ENCODE peak calls at places on chromosome 18, in ten cellular contexts. V is spleen, M is bronchial epithelial cell, B is mucosa of descending colon, P is colonic mucosa, K is pancreas, U is left lung, J is neural progenitor cell, G is uterus, C is upper lobe of right lung. I is an unnamed sample.
A peak's percentile ranks its signal among the peaks of the same experiment; 100 is the strongest.

GRCh38 chr18:7300971-7301553 is 70.2 kb downstream of the LRRC30 start:
- DNase-seq in V (no peak), M (peak; percentile 82), B (no peak), P (no peak), K (no peak), U (no peak), J (no peak), G (no peak), C (no peak), I (no peak)

GRCh38 chr18:52826994-52827393 is 487.0 kb downstream of the DCC start:
- DNase-seq in V (no peak), M (no peak), B (no peak), P (no peak), K (no peak), U (no peak), J (no peak), G (no peak), C (no peak), I (no peak)

GRCh38 chr18:33264566-33264965 is 176.0 kb downstream of the CCDC178 start:
- DNase-seq in V (no peak), M (peak; percentile 25), B (no peak), P (no peak), K (no peak), U (no peak), J (no peak), G (no peak), C (no peak), I (no peak)

GRCh38 chr18:37456395-37456794 is 109.2 kb downstream of the CELF4 start:
- DNase-seq in V (no peak), M (no peak), B (no peak), P (no peak), K (no peak), U (no peak), J (no peak), G (no peak), C (no peak), I (no peak)

GRCh38 chr18:48979944-48980890 is 29.5 kb upstream of the SMAD7 start:
- DNase-seq in V (no peak), M (no peak), B (peak; percentile 56), P (peak; percentile 36), K (no peak), U (no peak), J (no peak), G (no peak), C (no peak), I (no peak)

GRCh38 chr18:9365406-9365805 is 30.8 kb downstream of the TWSG1 start:
- DNase-seq in V (no peak), M (no peak), B (no peak), P (no peak), K (no peak), U (no peak), J (no peak), G (no peak), C (no peak), I (no peak)

GRCh38 chr18:24248359-24248758 is 109.5 kb downstream of the CABYR start:
- DNase-seq in V (no peak), M (no peak), B (no peak), P (no peak), K (no peak), U (no peak), J (no peak), G (no peak), C (no peak), I (no peak)

GRCh38 chr18:11775436-11775835 is 75.8 kb upstream of the CHMP1B start:
- DNase-seq in V (no peak), M (no peak), B (no peak), P (no peak), K (no peak), U (no peak), J (no peak), G (no peak), C (no peak), I (no peak)

GRCh38 chr18:1917141-1917540 is 654.2 kb downstream of the METTL4 start:
- DNase-seq in V (no peak), M (no peak), B (no peak), P (no peak), K (no peak), U (no peak), J (no peak), G (no peak), C (no peak), I (no peak)

GRCh38 chr18:6976935-6977334 is 140.7 kb downstream of the LAMA1 start:
- DNase-seq in V (no peak), M (no peak), B (no peak), P (no peak), K (no peak), U (no peak), J (no peak), G (no peak), C (no peak), I (no peak)

DNA sequence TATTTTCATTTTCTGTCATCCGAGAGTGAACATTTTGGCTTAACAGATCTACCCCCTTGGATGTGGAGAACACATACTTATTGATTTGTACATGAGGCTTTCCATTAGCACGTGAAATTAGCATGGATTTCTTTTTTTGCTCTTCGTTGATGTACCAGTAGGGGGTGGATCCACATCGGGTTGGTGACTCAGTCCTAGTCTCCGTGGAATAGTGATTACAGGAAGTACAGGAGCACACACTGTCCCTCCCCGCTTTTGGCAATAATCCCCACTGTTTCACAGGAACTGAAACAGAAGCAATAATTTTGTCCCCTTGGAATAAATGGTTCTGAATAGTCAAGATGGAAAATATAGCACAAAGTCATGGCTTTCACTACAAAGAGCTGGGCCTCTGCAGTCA is 229.0 kb downstream of the GALR1 start:
- DNase-seq in V (no peak), M (no peak), B (no peak), P (peak; percentile 29), K (no peak), U (no peak), J (no peak), G (peak; percentile 39), C (no peak), I (no peak)
- TF ChIP-seq CTCF in V (no peak), M (no peak), B (no peak), P (no peak), K (no peak), U (no peak), J (peak; percentile 14), G (no peak), C (peak; percentile 17), I (no peak)

GRCh38 chr18:55433688-55434087 is 154.3 kb downstream of the TCF4 start:
- DNase-seq in V (no peak), M (no peak), B (no peak), P (no peak), K (no peak), U (no peak), J (no peak), G (no peak), C (no peak), I (no peak)

GRCh38 chr18:55435592-55435991 is 152.4 kb downstream of the TCF4 start:
- DNase-seq in V (no peak), M (no peak), B (no peak), P (no peak), K (no peak), U (no peak), J (no peak), G (no peak), C (no peak), I (no peak)

GRCh38 chr18:55433140-55433539 is 154.9 kb downstream of the TCF4 start:
- DNase-seq in V (no peak), M (no peak), B (no peak), P (no peak), K (no peak), U (no peak), J (no peak), G (no peak), C (no peak), I (no peak)

GRCh38 chr18:55430026-55430425 is 158.0 kb downstream of the TCF4 start:
- DNase-seq in V (no peak), M (no peak), B (no peak), P (no peak), K (no peak), U (no peak), J (no peak), G (no peak), C (no peak), I (no peak)

DNA sequence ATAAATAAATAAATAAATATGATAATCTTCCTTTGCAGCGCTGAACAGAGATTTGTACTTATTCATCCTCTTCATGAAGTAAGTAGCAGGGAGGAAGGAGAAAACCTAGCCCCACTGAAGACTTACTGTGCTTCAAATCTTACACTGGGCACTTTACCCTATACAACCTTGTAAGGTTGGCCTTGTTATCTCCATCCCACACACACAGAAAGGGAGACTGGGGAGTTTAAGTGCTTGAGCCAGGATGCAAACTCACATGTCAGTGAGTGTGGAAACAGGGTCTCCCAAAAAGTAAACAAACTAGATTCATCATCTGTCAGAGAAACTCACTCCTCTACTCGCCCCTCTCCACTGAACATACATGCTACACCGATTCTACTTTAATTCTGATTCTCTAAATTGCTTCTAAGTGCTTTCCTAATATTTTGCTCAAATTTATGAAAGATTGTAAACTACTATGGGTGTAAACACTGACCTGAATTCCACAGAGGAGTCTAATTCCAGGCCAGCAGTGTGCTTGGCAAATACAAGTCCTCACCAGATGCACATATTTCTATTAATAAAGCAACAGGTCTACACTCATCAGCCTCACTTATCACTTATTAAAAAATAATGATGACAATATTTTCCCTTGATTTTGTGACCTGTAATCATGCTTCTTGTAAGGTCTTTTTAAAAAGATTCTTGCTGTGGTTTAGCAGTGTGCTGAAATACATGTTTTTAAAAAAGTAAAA is 155.5 kb downstream of the TCF4 start:
- DNase-seq in V (no peak), M (no peak), B (no peak), P (no peak), K (no peak), U (no peak), J (no peak), G (no peak), C (no peak), I (no peak)
- H3K36me3 ChIP-seq in V (no peaks in the 10 kb centered on the region), M (no peaks in the 10 kb centered on the region), B (no peaks in the 10 kb centered on the region), P (no peaks in the 10 kb centered on the region), K (no peaks in the 10 kb centered on the region), U (no peaks in the 10 kb centered on the region), J (no peaks in the 10 kb centered on the region), G (no peaks in the 10 kb centered on the region), C (no peaks in the 10 kb centered on the region), I (no peaks in the 10 kb centered on the region)

DNA sequence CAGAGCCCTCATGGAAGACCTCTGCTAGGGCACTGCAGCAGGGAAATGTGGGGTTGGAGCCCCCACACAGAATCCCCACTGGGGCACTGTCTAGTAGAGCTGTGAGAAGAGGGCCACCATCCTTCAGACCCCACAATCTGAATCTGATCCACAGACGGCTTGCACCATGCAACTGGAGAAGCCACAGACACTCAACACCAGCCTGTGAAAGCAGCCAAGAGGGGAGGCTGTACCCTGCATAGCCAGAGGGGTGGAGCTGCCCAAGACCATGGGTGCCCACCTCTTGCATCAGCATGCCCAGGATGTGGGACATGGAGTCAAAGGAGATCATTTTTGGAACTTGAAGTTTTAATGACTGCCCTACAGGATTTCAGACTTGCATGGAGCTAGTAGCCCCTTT is 6.5 kb downstream of the CD226 start:
- DNase-seq in V (no peak), M (no peak), B (no peak), P (no peak), K (no peak), U (no peak), J (no peak), G (no peak), C (no peak), I (no peak)
- TF ChIP-seq CTCF in V (no peak), M (no peak), B (no peak), P (no peak), K (no peak), U (no peak), J (no peak), G (no peak), C (no peak), I (no peak)

DNA sequence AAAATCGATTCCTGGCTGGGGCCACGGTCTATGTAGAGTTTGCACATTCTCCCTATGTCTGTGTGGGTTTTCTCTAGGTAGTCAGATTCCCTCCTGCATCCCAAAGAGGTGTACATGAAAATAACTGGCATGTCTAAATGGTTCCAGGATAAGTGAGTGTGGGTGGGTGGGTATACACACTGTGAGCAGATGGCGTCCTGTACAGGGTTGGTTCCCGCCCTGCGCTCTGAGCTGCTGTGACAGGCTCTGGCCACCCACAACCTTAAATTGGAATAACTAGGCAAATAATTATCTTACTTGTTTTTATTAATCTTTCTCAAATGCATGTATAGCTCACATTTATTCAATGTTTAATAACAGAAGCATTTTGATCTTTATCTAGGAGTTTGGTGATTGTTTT is 16.3 kb downstream of the THOC1 start:
- DNase-seq in V (no peak), M (no peak), B (no peak), P (no peak), K (no peak), U (no peak), J (no peak), G (no peak), C (no peak), I (no peak)
- H3K36me3 ChIP-seq in V (peaks cover 100% of the 10 kb centered on the region), M (peaks cover 14% of the 10 kb centered on the region), B (no peaks in the 10 kb centered on the region), P (no peaks in the 10 kb centered on the region), K (no peaks in the 10 kb centered on the region), U (no peaks in the 10 kb centered on the region), J (peaks cover 34% of the 10 kb centered on the region), G (no peaks in the 10 kb centered on the region), C (peaks cover 93% of the 10 kb centered on the region), I (no peaks in the 10 kb centered on the region)